ENCODE peak calls at places on chromosomes 7 and 10, in four cellular contexts. One of them, this sample, is unnamed.

GRCh38 chr7:3301831-3302618 is 973 bp downstream of the SDK1 start:
- DNase-seq in lung: no peak
- DNase-seq in brain microvascular endothelial cell: no peak
- DNase-seq in fibroblast of lung: peak
- DNase-seq in this sample: peak

GRCh38 chr7:3922175-3922635 is 621.2 kb downstream of the SDK1 start:
- DNase-seq in lung: no peak
- DNase-seq in brain microvascular endothelial cell: peak
- DNase-seq in fibroblast of lung: peak
- DNase-seq in this sample: peak

GRCh38 chr7:999149-999883 is 16.3 kb downstream of the CYP2W1 start:
- DNase-seq in brain microvascular endothelial cell: no peak
- DNase-seq in fibroblast of lung: peak
- DNase-seq in lung: no peak
- DNase-seq in this sample: no peak

GRCh38 chr7:73995330-73995729 is 32.6 kb upstream of the ELN start:
- DNase-seq in lung: no peak
- DNase-seq in fibroblast of lung: peak
- DNase-seq in brain microvascular endothelial cell: peak
- DNase-seq in this sample: peak

GRCh38 chr10:78779339-78779955 is 289.3 kb upstream of the ZMIZ1 start:
- DNase-seq in fibroblast of lung: no peak
- DNase-seq in lung: no peak
- DNase-seq in brain microvascular endothelial cell: no peak
- DNase-seq in this sample: no peak

GRCh38 chr10:72248477-72249151 is 25.1 kb upstream of the DDIT4 start:
- DNase-seq in fibroblast of lung: peak
- DNase-seq in lung: peak
- DNase-seq in brain microvascular endothelial cell: peak
- DNase-seq in this sample: peak

GRCh38 chr10:33993917-33994316 is 659.5 kb upstream of the NRP1 start:
- DNase-seq in lung: no peak
- DNase-seq in brain microvascular endothelial cell: no peak
- DNase-seq in fibroblast of lung: no peak
- DNase-seq in this sample: no peak

GRCh38 chr7:108307246-108307982 is 148.8 kb downstream of the NRCAM start:
- DNase-seq in fibroblast of lung: no peak
- DNase-seq in lung: no peak
- DNase-seq in brain microvascular endothelial cell: no peak
- DNase-seq in this sample: no peak

GRCh38 chr10:3639546-3639945 is 145.5 kb downstream of the KLF6 start:
- DNase-seq in lung: no peak
- DNase-seq in fibroblast of lung: no peak
- DNase-seq in brain microvascular endothelial cell: no peak
- DNase-seq in this sample: no peak

GRCh38 chr7:47071866-47072265 is 510.0 kb downstream of the TNS3 start:
- DNase-seq in fibroblast of lung: no peak
- DNase-seq in lung: no peak
- DNase-seq in brain microvascular endothelial cell: no peak
- DNase-seq in this sample: no peak

GRCh38 chr7:127534636-127535035 is 50.8 kb downstream of the GCC1 start:
- DNase-seq in fibroblast of lung: no peak
- DNase-seq in lung: no peak
- DNase-seq in brain microvascular endothelial cell: no peak
- DNase-seq in this sample: no peak

GRCh38 chr10:130231211-130231850 is 95.1 kb downstream of the GLRX3 start:
- DNase-seq in fibroblast of lung: no peak
- DNase-seq in lung: no peak
- DNase-seq in brain microvascular endothelial cell: no peak
- DNase-seq in this sample: no peak

GRCh38 chr10:100370561-100370975 is 23.5 kb downstream of the SCD start:
- DNase-seq in fibroblast of lung: peak
- DNase-seq in lung: no peak
- DNase-seq in brain microvascular endothelial cell: no peak
- DNase-seq in this sample: peak

GRCh38 chr7:43870316-43870715 is 999 bp upstream of the MRPS24 start:
- DNase-seq in fibroblast of lung: no peak
- DNase-seq in lung: no peak
- DNase-seq in brain microvascular endothelial cell: peak
- DNase-seq in this sample: no peak

GRCh38 chr10:21191512-21191911 is 294.4 kb upstream of the NEBL start:
- DNase-seq in fibroblast of lung: no peak
- DNase-seq in lung: no peak
- DNase-seq in brain microvascular endothelial cell: no peak
- DNase-seq in this sample: no peak

GRCh38 chr10:133529576-133529946 is 2.4 kb downstream of the CYP2E1 start:
- DNase-seq in brain microvascular endothelial cell: no peak
- DNase-seq in fibroblast of lung: no peak
- DNase-seq in lung: no peak
- DNase-seq in this sample: no peak

GRCh38 chr10:77496941-77497420 is 140.6 kb downstream of the KCNMA1 start:
- DNase-seq in lung: no peak
- DNase-seq in fibroblast of lung: no peak
- DNase-seq in brain microvascular endothelial cell: no peak
- DNase-seq in this sample: no peak

GRCh38 chr10:31836569-31837406 is 91.8 kb downstream of the ARHGAP12 start:
- DNase-seq in brain microvascular endothelial cell: peak
- DNase-seq in fibroblast of lung: peak
- DNase-seq in lung: no peak
- DNase-seq in this sample: peak

GRCh38 chr10:126049741-126050140 is 153.4 kb downstream of the FANK1 start:
- DNase-seq in fibroblast of lung: peak
- DNase-seq in brain microvascular endothelial cell: peak
- DNase-seq in lung: no peak
- DNase-seq in this sample: peak

GRCh38 chr7:6675807-6676405 is 30.8 kb downstream of the ZNF12 start:
- DNase-seq in lung: no peak
- DNase-seq in fibroblast of lung: peak
- DNase-seq in brain microvascular endothelial cell: no peak
- DNase-seq in this sample: no peak

GRCh38 chr10:129621694-129622093 is 154.7 kb downstream of the MGMT start:
- DNase-seq in fibroblast of lung: peak
- DNase-seq in brain microvascular endothelial cell: no peak
- DNase-seq in lung: no peak
- DNase-seq in this sample: no peak

GRCh38 chr10:121994429-121994881 is 5.5 kb downstream of the TACC2 start:
- DNase-seq in brain microvascular endothelial cell: no peak
- DNase-seq in fibroblast of lung: peak
- DNase-seq in lung: no peak
- DNase-seq in this sample: no peak

GRCh38 chr10:77357611-77358010 is 280.0 kb downstream of the KCNMA1 start:
- DNase-seq in fibroblast of lung: peak
- DNase-seq in lung: no peak
- DNase-seq in brain microvascular endothelial cell: no peak
- DNase-seq in this sample: peak

GRCh38 chr7:36304099-36304425 is 85.6 kb upstream of the ANLN start:
- DNase-seq in fibroblast of lung: no peak
- DNase-seq in lung: no peak
- DNase-seq in brain microvascular endothelial cell: no peak
- DNase-seq in this sample: no peak

GRCh38 chr10:124706462-124706857 is 37.7 kb downstream of the FAM53B start:
- DNase-seq in fibroblast of lung: no peak
- DNase-seq in brain microvascular endothelial cell: no peak
- DNase-seq in lung: no peak
- DNase-seq in this sample: no peak

GRCh38 chr7:44533301-44534055 is 7.7 kb downstream of the NPC1L1 start:
- DNase-seq in fibroblast of lung: peak
- DNase-seq in brain microvascular endothelial cell: no peak
- DNase-seq in lung: no peak
- DNase-seq in this sample: no peak

GRCh38 chr10:119246862-119247549 is 39.6 kb downstream of the GRK5 start:
- DNase-seq in brain microvascular endothelial cell: peak
- DNase-seq in fibroblast of lung: peak
- DNase-seq in lung: no peak
- DNase-seq in this sample: peak

GRCh38 chr7:115478426-115478825 is 552.1 kb downstream of the TFEC start:
- DNase-seq in brain microvascular endothelial cell: no peak
- DNase-seq in fibroblast of lung: no peak
- DNase-seq in lung: no peak
- DNase-seq in this sample: no peak

GRCh38 chr10:103470755-103471653 is 8.0 kb downstream of the CALHM3 start:
- DNase-seq in lung: peak
- DNase-seq in brain microvascular endothelial cell: no peak
- DNase-seq in fibroblast of lung: peak
- DNase-seq in this sample: no peak

GRCh38 chr7:40977533-40977932 is 725.4 kb downstream of the INHBA start:
- DNase-seq in lung: no peak
- DNase-seq in fibroblast of lung: no peak
- DNase-seq in brain microvascular endothelial cell: no peak
- DNase-seq in this sample: no peak

GRCh38 chr10:85124592-85124991 is 796.2 kb downstream of the CCSER2 start:
- DNase-seq in lung: no peak
- DNase-seq in fibroblast of lung: no peak
- DNase-seq in brain microvascular endothelial cell: no peak
- DNase-seq in this sample: peak

GRCh38 chr10:35413985-35414861 is 77.9 kb downstream of the CCNY start:
- DNase-seq in brain microvascular endothelial cell: peak
- DNase-seq in lung: no peak
- DNase-seq in fibroblast of lung: no peak
- DNase-seq in this sample: no peak

GRCh38 chr10:29955308-29955935 is 104.0 kb downstream of the JCAD start:
- DNase-seq in fibroblast of lung: no peak
- DNase-seq in brain microvascular endothelial cell: peak
- DNase-seq in lung: no peak
- DNase-seq in this sample: peak

GRCh38 chr10:76111404-76111803 is 680.0 kb downstream of the LRMDA start:
- DNase-seq in fibroblast of lung: no peak
- DNase-seq in lung: no peak
- DNase-seq in brain microvascular endothelial cell: no peak
- DNase-seq in this sample: no peak

GRCh38 chr10:13587367-13587766 is 602 bp downstream of the PRPF18 start:
- DNase-seq in brain microvascular endothelial cell: no peak
- DNase-seq in lung: no peak
- DNase-seq in fibroblast of lung: no peak
- DNase-seq in this sample: peak

GRCh38 chr10:102581401-102581800 is 62.9 kb upstream of the TRIM8 start:
- DNase-seq in brain microvascular endothelial cell: no peak
- DNase-seq in lung: no peak
- DNase-seq in fibroblast of lung: no peak
- DNase-seq in this sample: no peak

GRCh38 chr7:65265959-65266519 is 107.6 kb upstream of the ZNF92 start:
- DNase-seq in fibroblast of lung: no peak
- DNase-seq in brain microvascular endothelial cell: no peak
- DNase-seq in lung: no peak
- DNase-seq in this sample: no peak

GRCh38 chr7:30136339-30136738 is 1.6 kb downstream of the MTURN start:
- DNase-seq in lung: no peak
- DNase-seq in brain microvascular endothelial cell: no peak
- DNase-seq in fibroblast of lung: no peak
- DNase-seq in this sample: no peak

GRCh38 chr7:131555565-131556054 is 818 bp downstream of the PODXL start:
- DNase-seq in fibroblast of lung: no peak
- DNase-seq in brain microvascular endothelial cell: no peak
- DNase-seq in lung: no peak
- DNase-seq in this sample: no peak
- H3K4me3 ChIP-seq in fibroblast of lung: no peak
- H3K4me3 ChIP-seq in brain microvascular endothelial cell: peak
- H3K4me3 ChIP-seq in lung: peak
- H3K4me3 ChIP-seq in this sample: peak

DNA sequence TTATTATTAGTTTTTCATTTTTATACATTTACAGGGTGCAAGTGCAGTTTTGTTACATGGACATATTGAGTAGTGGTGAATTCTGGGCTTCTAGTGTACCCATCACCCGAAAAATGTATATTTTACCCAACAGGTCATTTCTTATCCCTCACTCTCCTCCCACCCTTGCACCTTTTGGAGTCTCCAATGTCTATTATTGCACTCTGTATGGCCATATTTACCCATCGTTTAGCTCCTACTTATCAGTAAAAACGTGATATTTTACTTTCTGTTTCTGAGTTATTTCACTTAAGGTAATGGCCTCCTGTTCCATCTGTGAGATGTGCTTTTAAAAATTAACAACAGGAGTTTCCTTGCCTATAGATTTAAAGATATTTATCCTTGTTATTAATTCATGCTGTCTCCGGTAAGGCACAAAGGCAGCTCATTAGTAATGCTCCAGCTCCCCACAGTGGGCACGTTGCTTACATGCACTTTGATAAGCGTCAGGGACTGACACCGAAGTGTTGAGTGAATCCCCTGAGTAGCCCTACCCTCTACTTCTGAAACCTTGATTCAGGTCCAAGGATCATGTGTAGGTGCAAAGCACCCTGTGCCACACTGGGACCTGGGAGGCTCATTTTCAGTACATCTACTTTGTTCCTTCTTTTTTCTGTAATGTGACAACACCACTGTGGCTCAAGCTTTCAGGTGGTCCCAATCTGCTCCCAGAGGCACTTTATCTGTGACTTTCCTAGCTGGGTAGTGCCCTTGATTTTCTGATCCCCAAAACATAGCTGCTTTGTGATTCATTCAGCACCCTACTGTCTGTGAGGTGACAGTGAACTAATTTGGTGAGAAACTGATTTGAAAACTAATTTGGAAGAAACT is 27.3 kb downstream of the HYAL4 start:
- DNase-seq in brain microvascular endothelial cell: peak
- DNase-seq in lung: peak
- DNase-seq in fibroblast of lung: peak
- DNase-seq in this sample: peak
- TF ChIP-seq CTCF in brain microvascular endothelial cell: peak
- TF ChIP-seq CTCF in lung: peak
- TF ChIP-seq CTCF in fibroblast of lung: peak
- TF ChIP-seq CTCF in this sample: peak

GRCh38 chr7:128831178-128831993 is 1.2 kb downstream of the FLNC start:
- DNase-seq in brain microvascular endothelial cell: peak
- DNase-seq in fibroblast of lung: peak
- DNase-seq in lung: no peak
- DNase-seq in this sample: peak
- H3K4me3 ChIP-seq in brain microvascular endothelial cell: peak
- H3K4me3 ChIP-seq in fibroblast of lung: peak
- H3K4me3 ChIP-seq in lung: peak
- H3K4me3 ChIP-seq in this sample: peak

DNA sequence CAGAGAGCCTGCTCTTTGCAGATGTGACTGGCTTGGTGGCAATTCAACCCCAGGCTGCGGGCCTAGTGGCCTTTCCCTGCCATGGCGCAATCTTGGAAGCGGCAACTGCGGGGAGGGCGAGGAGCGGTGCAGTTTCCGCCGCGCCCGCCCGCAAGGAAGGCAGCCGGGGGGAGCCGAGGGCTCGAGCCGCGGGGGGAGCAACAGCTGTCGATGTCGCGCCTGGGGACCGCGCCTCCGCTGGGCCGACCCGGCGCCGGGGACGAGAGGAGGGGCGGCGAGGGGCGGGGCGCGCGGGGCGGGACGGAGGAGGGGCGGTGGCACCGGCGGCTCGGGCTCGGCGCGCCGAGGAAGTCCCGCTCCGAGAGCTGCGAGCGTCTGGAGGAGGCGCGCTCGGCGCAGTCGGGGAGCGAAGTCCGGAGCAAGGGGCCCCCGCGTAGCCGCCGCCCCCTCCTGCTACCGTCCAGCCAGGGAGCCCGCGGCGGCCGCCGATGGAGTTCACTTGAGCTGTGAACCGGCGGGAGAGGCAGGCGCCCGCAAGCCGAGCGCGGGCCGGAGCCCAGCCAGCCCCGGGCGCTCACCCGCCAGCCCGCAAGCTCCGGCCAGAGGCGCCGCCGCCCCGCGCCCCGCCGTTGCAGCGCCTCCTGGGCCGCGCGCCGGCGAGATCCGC is 438.1 kb upstream of the GALNT17 start:
- DNase-seq in lung: peak
- DNase-seq in fibroblast of lung: peak
- DNase-seq in brain microvascular endothelial cell: peak
- DNase-seq in this sample: peak
- TF ChIP-seq CTCF in lung: no peak
- TF ChIP-seq CTCF in fibroblast of lung: no peak
- TF ChIP-seq CTCF in brain microvascular endothelial cell: peak
- TF ChIP-seq CTCF in this sample: peak

GRCh38 chr7:130734525-130735272 is 692 bp upstream of the KLF14 start:
- DNase-seq in lung: no peak
- DNase-seq in fibroblast of lung: peak
- DNase-seq in brain microvascular endothelial cell: no peak
- DNase-seq in this sample: no peak
- H3K4me3 ChIP-seq in lung: no peak
- H3K4me3 ChIP-seq in fibroblast of lung: peak
- H3K4me3 ChIP-seq in brain microvascular endothelial cell: peak
- H3K4me3 ChIP-seq in this sample: peak